ENCODE peak calls at places on chromosomes 16 and 17, in ten cellular contexts. J is activated naive CD8-positive, alpha-beta T cell treated with anti-CD3 and anti-CD28 coated beads, Interleukin-2, amount 10 ng/mL, durations not matched to agents 7 days and 5 days; Y is CD4-positive, alpha-beta memory T cell; E is myocyte; L is HT-29; B is Daoy; V is amygdala; P is activated CD8-positive, alpha-beta memory T cell treated with anti-CD3 and anti-CD28 coated beads for 4 hours; M is activated T-cell treated with anti-CD3 and anti-CD28 coated beads for 24 hours; N is progenitor cell of endocrine pancreas. W is an unnamed sample.

GRCh38 chr17:31007695-31008373 is 37.0 kb downstream of the RNF135 start:
- DNase-seq in J (no peak), Y (no peak), E (no peak), L (no peak), B (no peak), V (no peak), P (no peak), M (no peak), N (no peak), W (no peak)

GRCh38 chr17:73293031-73293430 is 18.8 kb downstream of the CDC42EP4 start:
- DNase-seq in J (no peak), Y (no peak), E (no peak), L (peak), B (no peak), V (no peak), P (no peak), M (no peak), N (no peak), W (no peak)

GRCh38 chr16:75104836-75105235 is 11.7 kb downstream of the LDHD start:
- DNase-seq in J (no peak), Y (no peak), E (no peak), L (no peak), B (no peak), V (no peak), P (no peak), M (no peak), N (no peak), W (no peak)

GRCh38 chr17:3935140-3935542 is 18.9 kb upstream of the P2RX1 start:
- DNase-seq in J (peak), Y (no peak), E (peak), L (peak), B (peak), V (no peak), P (no peak), M (no peak), N (peak), W (no peak)

GRCh38 chr16:57310801-57311200 is 26.3 kb upstream of the PLLP start:
- DNase-seq in J (no peak), Y (no peak), E (no peak), L (no peak), B (no peak), V (no peak), P (no peak), M (no peak), N (no peak), W (no peak)

GRCh38 chr16:53212899-53213235 is 158.1 kb downstream of the CHD9 start:
- DNase-seq in J (no peak), Y (no peak), E (peak), L (no peak), B (no peak), V (no peak), P (no peak), M (no peak), N (no peak), W (no peak)

GRCh38 chr17:5472511-5472910 is 3.7 kb upstream of the DHX33 start:
- DNase-seq in J (no peak), Y (no peak), E (no peak), L (no peak), B (no peak), V (no peak), P (no peak), M (no peak), N (no peak), W (no peak)

GRCh38 chr17:9115446-9116265 is 94.3 kb downstream of the NTN1 start:
- DNase-seq in J (peak), Y (peak), E (no peak), L (no peak), B (peak), V (no peak), P (peak), M (peak), N (no peak), W (peak)

GRCh38 chr16:11064846-11065245 is 120.5 kb downstream of the CLEC16A start:
- DNase-seq in J (no peak), Y (no peak), E (no peak), L (no peak), B (no peak), V (no peak), P (no peak), M (no peak), N (no peak), W (no peak)

GRCh38 chr17:61410555-61411089 is 11.0 kb downstream of the TBX2 start:
- DNase-seq in J (peak), Y (peak), E (no peak), L (no peak), B (peak), V (no peak), P (peak), M (peak), N (peak), W (peak)

GRCh38 chr17:81577278-81578000 is 25.3 kb upstream of the FAAP100 start:
- DNase-seq in J (no peak), Y (no peak), E (peak), L (peak), B (no peak), V (no peak), P (no peak), M (no peak), N (no peak), W (no peak)

GRCh38 chr17:6471531-6472465 is 27.5 kb downstream of the PIMREG start:
- DNase-seq in J (no peak), Y (no peak), E (peak), L (peak), B (peak), V (no peak), P (no peak), M (no peak), N (no peak), W (no peak)

GRCh38 chr17:1110844-1111598 is 68.8 kb downstream of the ABR start:
- DNase-seq in J (no peak), Y (no peak), E (peak), L (peak), B (peak), V (no peak), P (peak), M (no peak), N (no peak), W (no peak)

GRCh38 chr17:5237541-5238016 is 2.9 kb upstream of the SCIMP start:
- DNase-seq in J (peak), Y (peak), E (peak), L (peak), B (peak), V (no peak), P (no peak), M (no peak), N (peak), W (peak)

GRCh38 chr17:2972749-2973148 is 90.7 kb downstream of the OR1D5 start:
- DNase-seq in J (no peak), Y (no peak), E (no peak), L (no peak), B (no peak), V (no peak), P (no peak), M (no peak), N (no peak), W (no peak)

GRCh38 chr17:82587234-82588086 is 60.8 kb downstream of the WDR45B start:
- DNase-seq in J (no peak), Y (no peak), E (no peak), L (no peak), B (no peak), V (no peak), P (no peak), M (no peak), N (no peak), W (no peak)

GRCh38 chr17:71071837-71072236 is 902.5 kb downstream of the KCNJ2 start:
- DNase-seq in J (no peak), Y (no peak), E (peak), L (peak), B (peak), V (no peak), P (no peak), M (no peak), N (no peak), W (no peak)

GRCh38 chr16:56889206-56889605 is 24.2 kb downstream of the SLC12A3 start:
- DNase-seq in J (no peak), Y (no peak), E (no peak), L (no peak), B (no peak), V (no peak), P (no peak), M (no peak), N (no peak), W (no peak)

GRCh38 chr16:3752984-3753383 is 35.7 kb upstream of the TRAP1 start:
- DNase-seq in J (no peak), Y (no peak), E (peak), L (no peak), B (no peak), V (no peak), P (no peak), M (no peak), N (no peak), W (no peak)

GRCh38 chr16:58684001-58684353 is 593 bp downstream of the SLC38A7 start:
- DNase-seq in J (no peak), Y (no peak), E (peak), L (no peak), B (no peak), V (no peak), P (no peak), M (no peak), N (no peak), W (no peak)

GRCh38 chr17:39167492-39167891 is 1.5 kb upstream of the ARL5C start:
- DNase-seq in J (no peak), Y (no peak), E (no peak), L (no peak), B (no peak), V (no peak), P (no peak), M (no peak), N (no peak), W (no peak)

GRCh38 chr16:62036101-62036806 is at the start of gene CDH8:
- DNase-seq in J (no peak), Y (no peak), E (peak), L (no peak), B (no peak), V (no peak), P (no peak), M (no peak), N (peak), W (no peak)

GRCh38 chr17:50954641-50955121 is 88.5 kb upstream of the TOB1 start:
- DNase-seq in J (no peak), Y (no peak), E (peak), L (no peak), B (no peak), V (no peak), P (no peak), M (no peak), N (no peak), W (no peak)

GRCh38 chr16:81551141-81551808 is 106.7 kb downstream of the CMIP start:
- DNase-seq in J (no peak), Y (no peak), E (peak), L (no peak), B (peak), V (no peak), P (no peak), M (no peak), N (no peak), W (no peak)

GRCh38 chr16:59697746-59698145 is 963.6 kb upstream of the GOT2 start:
- DNase-seq in J (no peak), Y (no peak), E (no peak), L (no peak), B (no peak), V (no peak), P (no peak), M (no peak), N (no peak), W (no peak)

GRCh38 chr17:67891481-67892119 is 66.3 kb downstream of the BPTF start:
- DNase-seq in J (no peak), Y (no peak), E (peak), L (peak), B (no peak), V (no peak), P (no peak), M (no peak), N (no peak), W (no peak)

W was measured in activated T-helper 2 cell treated with anti-CD3 and anti-CD28 coated beads, Interferon-gamma antibody, Interleukin-2, Interleukin-4, amounts not matched to agents 10 μg/mL and 5 μg/mL and 100 μg/mL, durations not matched to agents 14 hours and 24 hours and 36 hours.